ENCODE peak calls at places on chromosomes 1 and 21, in six cellular contexts. One of them, this sample, is unnamed.
A peak's percentile ranks its signal among the peaks of the same experiment; 100 is the strongest.

GRCh38 chr1:246203180-246203579 is 303.9 kb downstream of the SMYD3 start:
- DNase-seq in A549: no peak
- DNase-seq in K562: no peak
- DNase-seq in endothelial cell of umbilical vein: no peak
- DNase-seq in HepG2: no peak
- DNase-seq in GM12878: no peak
- DNase-seq in this sample: no peak

GRCh38 chr1:201887116-201887866 is 1.4 kb upstream of the SHISA4 start:
- DNase-seq in A549: no peak
- DNase-seq in K562: peak; percentile 64
- DNase-seq in endothelial cell of umbilical vein: no peak
- DNase-seq in HepG2: no peak
- DNase-seq in GM12878: no peak
- DNase-seq in this sample: no peak

GRCh38 chr1:199522338-199522737 is 505.2 kb upstream of the NR5A2 start:
- DNase-seq in A549: no peak
- DNase-seq in K562: no peak
- DNase-seq in endothelial cell of umbilical vein: no peak
- DNase-seq in HepG2: no peak
- DNase-seq in GM12878: no peak
- DNase-seq in this sample: no peak

GRCh38 chr1:153389978-153390879 is 644 bp downstream of the S100A8 start:
- DNase-seq in A549: no peak
- DNase-seq in K562: peak; percentile 16
- DNase-seq in endothelial cell of umbilical vein: no peak
- DNase-seq in HepG2: no peak
- DNase-seq in GM12878: no peak
- DNase-seq in this sample: peak; percentile 78

GRCh38 chr1:234214129-234214910 is 158.9 kb upstream of the COA6 start:
- DNase-seq in A549: no peak
- DNase-seq in K562: no peak
- DNase-seq in endothelial cell of umbilical vein: no peak
- DNase-seq in HepG2: no peak
- DNase-seq in GM12878: no peak
- DNase-seq in this sample: no peak

GRCh38 chr1:54887665-54888071 is 673 bp upstream of the DHCR24 start:
- DNase-seq in A549: no peak
- DNase-seq in K562: no peak
- DNase-seq in endothelial cell of umbilical vein: no peak
- DNase-seq in HepG2: no peak
- DNase-seq in GM12878: no peak
- DNase-seq in this sample: peak; percentile 61

GRCh38 chr1:17837631-17838030 is 82.5 kb downstream of the ACTL8 start:
- DNase-seq in A549: no peak
- DNase-seq in K562: no peak
- DNase-seq in endothelial cell of umbilical vein: no peak
- DNase-seq in HepG2: no peak
- DNase-seq in GM12878: no peak
- DNase-seq in this sample: no peak

GRCh38 chr1:85201340-85202091 is 700 bp upstream of the SYDE2 start:
- DNase-seq in A549: peak; percentile 44
- DNase-seq in K562: peak; percentile 76
- DNase-seq in endothelial cell of umbilical vein: peak; percentile 61
- DNase-seq in HepG2: peak; percentile 52
- DNase-seq in GM12878: no peak
- DNase-seq in this sample: peak; percentile 72

GRCh38 chr1:25046194-25046532 is 116.1 kb upstream of the RUNX3 start:
- DNase-seq in A549: no peak
- DNase-seq in K562: no peak
- DNase-seq in endothelial cell of umbilical vein: no peak
- DNase-seq in HepG2: no peak
- DNase-seq in GM12878: no peak
- DNase-seq in this sample: no peak

GRCh38 chr1:26705788-26706237 is 10.0 kb downstream of the ARID1A start:
- DNase-seq in A549: peak; percentile 72
- DNase-seq in K562: no peak
- DNase-seq in endothelial cell of umbilical vein: peak; percentile 59
- DNase-seq in HepG2: peak; percentile 81
- DNase-seq in GM12878: no peak
- DNase-seq in this sample: no peak

GRCh38 chr1:17244826-17245740 is 3.8 kb upstream of the PADI3 start:
- DNase-seq in A549: no peak
- DNase-seq in K562: no peak
- DNase-seq in endothelial cell of umbilical vein: no peak
- DNase-seq in HepG2: no peak
- DNase-seq in GM12878: no peak
- DNase-seq in this sample: no peak

GRCh38 chr21:42426424-42426823 is 22.7 kb downstream of the UBASH3A start:
- DNase-seq in A549: no peak
- DNase-seq in K562: no peak
- DNase-seq in endothelial cell of umbilical vein: no peak
- DNase-seq in HepG2: no peak
- DNase-seq in GM12878: no peak
- DNase-seq in this sample: no peak

GRCh38 chr1:31101147-31101502 is 35.6 kb upstream of the PUM1 start:
- DNase-seq in A549: no peak
- DNase-seq in K562: peak; percentile 86
- DNase-seq in endothelial cell of umbilical vein: no peak
- DNase-seq in HepG2: peak; percentile 33
- DNase-seq in GM12878: no peak
- DNase-seq in this sample: peak; percentile 12

GRCh38 chr1:56496861-56497772 is 82.2 kb downstream of the PLPP3 start:
- DNase-seq in A549: no peak
- DNase-seq in K562: no peak
- DNase-seq in endothelial cell of umbilical vein: peak; percentile 76
- DNase-seq in HepG2: no peak
- DNase-seq in GM12878: no peak
- DNase-seq in this sample: no peak
- TF ChIP-seq MYC in A549: no peak
- TF ChIP-seq MYC in K562: no peak
- TF ChIP-seq MYC in endothelial cell of umbilical vein: no peak
- TF ChIP-seq MYC in HepG2: no peak
- TF ChIP-seq MYC in GM12878: no peak
- TF ChIP-seq MYC in this sample: no peak

DNA sequence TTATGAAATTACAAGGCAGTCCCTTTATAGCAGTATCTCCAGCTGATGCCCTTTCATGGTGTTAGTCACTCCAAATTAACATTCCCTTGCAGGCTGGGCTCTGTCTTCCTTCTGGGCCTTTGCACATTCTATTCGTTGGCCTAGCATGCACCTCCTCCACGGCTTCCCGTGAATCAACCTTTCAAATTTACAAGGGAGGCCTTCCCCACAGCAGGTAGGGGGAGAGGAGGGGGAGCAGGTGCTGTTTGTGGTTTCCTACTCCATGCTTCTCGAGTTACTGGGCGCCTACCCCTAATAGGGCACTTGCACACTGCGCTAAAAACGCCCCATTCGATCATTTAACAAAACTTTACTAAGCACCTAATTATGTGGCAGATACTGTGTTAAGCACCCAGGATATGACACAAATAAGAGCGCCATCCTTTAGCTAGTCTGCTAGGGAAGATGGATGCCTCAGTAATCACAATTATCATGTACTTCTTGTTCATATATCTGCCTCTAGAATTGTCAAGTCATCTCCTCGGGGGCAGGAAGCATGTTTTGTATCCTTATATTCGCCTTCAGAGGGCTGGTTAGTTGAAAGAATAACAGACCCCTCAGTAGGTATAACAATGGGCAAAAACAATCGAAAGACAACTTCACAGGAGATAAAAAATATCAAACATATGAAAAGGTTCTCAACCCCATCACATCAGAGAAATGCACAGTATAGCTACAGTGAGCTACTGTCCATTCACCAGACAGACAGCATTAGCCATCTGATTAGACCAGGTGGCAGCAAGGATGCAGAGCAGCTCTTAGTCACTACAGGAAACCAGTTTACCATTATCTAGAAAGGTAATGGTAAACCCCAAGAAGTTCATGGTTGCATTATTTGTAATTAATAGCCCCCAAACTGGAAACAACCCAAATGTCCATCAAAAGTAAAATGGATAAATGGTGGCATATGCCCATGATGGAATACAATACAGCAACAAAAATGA is 1.7 kb upstream of the ADAR start:
- DNase-seq in A549: no peak
- DNase-seq in K562: no peak
- DNase-seq in endothelial cell of umbilical vein: no peak
- DNase-seq in HepG2: no peak
- DNase-seq in GM12878: no peak
- DNase-seq in this sample: peak; percentile 34
- TF ChIP-seq MAX in A549: no peak
- TF ChIP-seq MAX in K562: no peak
- TF ChIP-seq MAX in endothelial cell of umbilical vein: no peak
- TF ChIP-seq MAX in HepG2: no peak
- TF ChIP-seq MAX in GM12878: no peak
- TF ChIP-seq MAX in this sample: no peak

GRCh38 chr21:34935452-34935851 is 113.7 kb downstream of the RUNX1 start:
- DNase-seq in A549: no peak
- DNase-seq in K562: no peak
- DNase-seq in endothelial cell of umbilical vein: no peak
- DNase-seq in HepG2: no peak
- DNase-seq in GM12878: no peak
- DNase-seq in this sample: no peak

GRCh38 chr21:34935868-34936267 is 113.2 kb downstream of the RUNX1 start:
- DNase-seq in A549: no peak
- DNase-seq in K562: no peak
- DNase-seq in endothelial cell of umbilical vein: no peak
- DNase-seq in HepG2: no peak
- DNase-seq in GM12878: no peak
- DNase-seq in this sample: no peak

GRCh38 chr21:34936299-34936698 is 112.8 kb downstream of the RUNX1 start:
- DNase-seq in A549: no peak
- DNase-seq in K562: no peak
- DNase-seq in endothelial cell of umbilical vein: no peak
- DNase-seq in HepG2: no peak
- DNase-seq in GM12878: no peak
- DNase-seq in this sample: no peak

GRCh38 chr21:34933609-34934345 is 115.3 kb downstream of the RUNX1 start:
- DNase-seq in A549: no peak
- DNase-seq in K562: no peak
- DNase-seq in endothelial cell of umbilical vein: no peak
- DNase-seq in HepG2: no peak
- DNase-seq in GM12878: no peak
- DNase-seq in this sample: no peak

GRCh38 chr21:34934350-34934749 is 114.8 kb downstream of the RUNX1 start:
- DNase-seq in A549: no peak
- DNase-seq in K562: no peak
- DNase-seq in endothelial cell of umbilical vein: no peak
- DNase-seq in HepG2: no peak
- DNase-seq in GM12878: no peak
- DNase-seq in this sample: no peak
- H3K4me3 ChIP-seq in A549: no peak overlapping the region
- H3K4me3 ChIP-seq in K562: no peak overlapping the region
- H3K4me3 ChIP-seq in endothelial cell of umbilical vein: no peak overlapping the region
- H3K4me3 ChIP-seq in HepG2: no peak overlapping the region
- H3K4me3 ChIP-seq in GM12878: no peak overlapping the region
- H3K4me3 ChIP-seq in this sample: no peak overlapping the region

GRCh38 chr1:184489908-184490307 is 103.1 kb downstream of the C1orf21 start:
- DNase-seq in A549: no peak
- DNase-seq in K562: no peak
- DNase-seq in endothelial cell of umbilical vein: no peak
- DNase-seq in HepG2: no peak
- DNase-seq in GM12878: no peak
- DNase-seq in this sample: no peak

GRCh38 chr1:184483101-184483813 is 96.4 kb downstream of the C1orf21 start:
- DNase-seq in A549: no peak
- DNase-seq in K562: no peak
- DNase-seq in endothelial cell of umbilical vein: peak; percentile 22
- DNase-seq in HepG2: no peak
- DNase-seq in GM12878: no peak
- DNase-seq in this sample: no peak

GRCh38 chr1:184486761-184487445 is 100.1 kb downstream of the C1orf21 start:
- DNase-seq in A549: no peak
- DNase-seq in K562: no peak
- DNase-seq in endothelial cell of umbilical vein: no peak
- DNase-seq in HepG2: no peak
- DNase-seq in GM12878: no peak
- DNase-seq in this sample: no peak

GRCh38 chr1:184485731-184486723 is 99.2 kb downstream of the C1orf21 start:
- DNase-seq in A549: no peak
- DNase-seq in K562: no peak
- DNase-seq in endothelial cell of umbilical vein: no peak
- DNase-seq in HepG2: no peak
- DNase-seq in GM12878: no peak
- DNase-seq in this sample: no peak

GRCh38 chr1:184487561-184488200 is 100.9 kb downstream of the C1orf21 start:
- DNase-seq in A549: no peak
- DNase-seq in K562: no peak
- DNase-seq in endothelial cell of umbilical vein: no peak
- DNase-seq in HepG2: no peak
- DNase-seq in GM12878: no peak
- DNase-seq in this sample: no peak
- TF ChIP-seq MYC in A549: no peak
- TF ChIP-seq MYC in K562: no peak
- TF ChIP-seq MYC in endothelial cell of umbilical vein: no peak
- TF ChIP-seq MYC in HepG2: no peak
- TF ChIP-seq MYC in GM12878: no peak
- TF ChIP-seq MYC in this sample: no peak

This sample was measured in NB4.